ENCODE peak calls at places on chromosome X, in four cellular contexts. One of them, this sample, is unnamed.

GRCh38 chrX:85851418-85851817 is 195.9 kb downstream of the CHM start:
- DNase-seq in retina: no peak
- DNase-seq in naive thymus-derived CD4-positive, alpha-beta T cell: no peak
- DNase-seq in ELR: peak
- DNase-seq in this sample: no peak

GRCh38 chrX:31132803-31133202 is 61.0 kb upstream of the FTHL17 start:
- DNase-seq in naive thymus-derived CD4-positive, alpha-beta T cell: no peak
- DNase-seq in retina: no peak
- DNase-seq in ELR: no peak
- DNase-seq in this sample: no peak

GRCh38 chrX:16643160-16643559 is 6.8 kb upstream of the S100G start:
- DNase-seq in ELR: peak
- DNase-seq in naive thymus-derived CD4-positive, alpha-beta T cell: no peak
- DNase-seq in retina: no peak
- DNase-seq in this sample: no peak

GRCh38 chrX:77527233-77528001 is 80.2 kb downstream of the FGF16 start:
- DNase-seq in naive thymus-derived CD4-positive, alpha-beta T cell: no peak
- DNase-seq in ELR: no peak
- DNase-seq in retina: peak
- DNase-seq in this sample: no peak

GRCh38 chrX:47623540-47624027 is 3.9 kb upstream of the SYN1 start:
- DNase-seq in ELR: peak
- DNase-seq in naive thymus-derived CD4-positive, alpha-beta T cell: peak
- DNase-seq in retina: peak
- DNase-seq in this sample: peak

GRCh38 chrX:30649859-30650258 is 3.4 kb upstream of the GK start:
- DNase-seq in retina: no peak
- DNase-seq in naive thymus-derived CD4-positive, alpha-beta T cell: no peak
- DNase-seq in ELR: peak
- DNase-seq in this sample: peak

GRCh38 chrX:155751131-155751530 is 130.0 kb upstream of the VAMP7 start:
- DNase-seq in retina: no peak
- DNase-seq in naive thymus-derived CD4-positive, alpha-beta T cell: no peak
- DNase-seq in ELR: no peak
- DNase-seq in this sample: no peak

GRCh38 chrX:19028560-19028959 is 44.6 kb upstream of the PHKA2 start:
- DNase-seq in ELR: no peak
- DNase-seq in retina: no peak
- DNase-seq in naive thymus-derived CD4-positive, alpha-beta T cell: no peak
- DNase-seq in this sample: no peak

GRCh38 chrX:150983526-150984163 is 510 bp downstream of the HMGB3 start:
- DNase-seq in naive thymus-derived CD4-positive, alpha-beta T cell: no peak
- DNase-seq in ELR: no peak
- DNase-seq in retina: peak
- DNase-seq in this sample: no peak

GRCh38 chrX:129665916-129666644 is 11.3 kb upstream of the APLN start:
- DNase-seq in retina: no peak
- DNase-seq in ELR: peak
- DNase-seq in naive thymus-derived CD4-positive, alpha-beta T cell: no peak
- DNase-seq in this sample: no peak

GRCh38 chrX:102560423-102561068 is 38.8 kb upstream of the ARMCX5 start:
- DNase-seq in naive thymus-derived CD4-positive, alpha-beta T cell: no peak
- DNase-seq in ELR: no peak
- DNase-seq in retina: peak
- DNase-seq in this sample: no peak

GRCh38 chrX:45952030-45952429 is 593.2 kb downstream of the ZNF674 start:
- DNase-seq in naive thymus-derived CD4-positive, alpha-beta T cell: no peak
- DNase-seq in ELR: peak
- DNase-seq in retina: no peak
- DNase-seq in this sample: no peak

GRCh38 chrX:69145714-69146113 is 19.5 kb downstream of the PJA1 start:
- DNase-seq in ELR: no peak
- DNase-seq in naive thymus-derived CD4-positive, alpha-beta T cell: no peak
- DNase-seq in retina: no peak
- DNase-seq in this sample: no peak

GRCh38 chrX:154355776-154356140 is 18.7 kb downstream of the FLNA start:
- DNase-seq in naive thymus-derived CD4-positive, alpha-beta T cell: no peak
- DNase-seq in ELR: no peak
- DNase-seq in retina: no peak
- DNase-seq in this sample: no peak

GRCh38 chrX:13094780-13095425 is 50.5 kb upstream of the FAM9C start:
- DNase-seq in naive thymus-derived CD4-positive, alpha-beta T cell: no peak
- DNase-seq in ELR: no peak
- DNase-seq in retina: no peak
- DNase-seq in this sample: no peak

GRCh38 chrX:136034622-136035021 is 49.4 kb downstream of the SLC9A6 start:
- DNase-seq in naive thymus-derived CD4-positive, alpha-beta T cell: no peak
- DNase-seq in ELR: no peak
- DNase-seq in retina: no peak
- DNase-seq in this sample: no peak

GRCh38 chrX:107684956-107685385 is 56.7 kb downstream of the PRPS1 start:
- DNase-seq in retina: no peak
- DNase-seq in ELR: no peak
- DNase-seq in naive thymus-derived CD4-positive, alpha-beta T cell: no peak
- DNase-seq in this sample: no peak

GRCh38 chrX:10199212-10199611 is 42.4 kb downstream of the CLCN4 start:
- DNase-seq in naive thymus-derived CD4-positive, alpha-beta T cell: no peak
- DNase-seq in ELR: peak
- DNase-seq in retina: no peak
- DNase-seq in this sample: no peak

GRCh38 chrX:132207996-132208395 is 11.3 kb downstream of the RAP2C start:
- DNase-seq in naive thymus-derived CD4-positive, alpha-beta T cell: no peak
- DNase-seq in ELR: no peak
- DNase-seq in retina: no peak
- DNase-seq in this sample: no peak

GRCh38 chrX:16882702-16883486 is 12.7 kb upstream of the RBBP7 start:
- DNase-seq in naive thymus-derived CD4-positive, alpha-beta T cell: peak
- DNase-seq in ELR: peak
- DNase-seq in retina: peak
- DNase-seq in this sample: peak

GRCh38 chrX:41064028-41064427 is 21.2 kb upstream of the USP9X start:
- DNase-seq in retina: no peak
- DNase-seq in naive thymus-derived CD4-positive, alpha-beta T cell: no peak
- DNase-seq in ELR: peak
- DNase-seq in this sample: no peak

GRCh38 chrX:7088968-7089615 is 58.4 kb upstream of the STS start:
- DNase-seq in ELR: no peak
- DNase-seq in naive thymus-derived CD4-positive, alpha-beta T cell: peak
- DNase-seq in retina: no peak
- DNase-seq in this sample: peak

GRCh38 chrX:42530027-42530426 is 247.9 kb downstream of the PPP1R2C start:
- DNase-seq in naive thymus-derived CD4-positive, alpha-beta T cell: no peak
- DNase-seq in retina: no peak
- DNase-seq in ELR: peak
- DNase-seq in this sample: no peak

GRCh38 chrX:41350150-41350975 is 16.4 kb downstream of the DDX3X start:
- DNase-seq in naive thymus-derived CD4-positive, alpha-beta T cell: no peak
- DNase-seq in retina: no peak
- DNase-seq in ELR: peak
- DNase-seq in this sample: no peak

GRCh38 chrX:113305496-113305895 is 464.9 kb upstream of the AMOT start:
- DNase-seq in ELR: peak
- DNase-seq in retina: no peak
- DNase-seq in naive thymus-derived CD4-positive, alpha-beta T cell: no peak
- DNase-seq in this sample: no peak

GRCh38 chrX:149124526-149125108 is 380.5 kb downstream of the IDS start:
- DNase-seq in ELR: no peak
- DNase-seq in retina: no peak
- DNase-seq in naive thymus-derived CD4-positive, alpha-beta T cell: no peak
- DNase-seq in this sample: no peak

GRCh38 chrX:56025872-56026571 is 206.1 kb upstream of the KLF8 start:
- DNase-seq in retina: no peak
- DNase-seq in naive thymus-derived CD4-positive, alpha-beta T cell: no peak
- DNase-seq in ELR: no peak
- DNase-seq in this sample: no peak

GRCh38 chrX:2628751-2629315 is 62.3 kb upstream of the CD99 start:
- DNase-seq in retina: no peak
- DNase-seq in ELR: no peak
- DNase-seq in naive thymus-derived CD4-positive, alpha-beta T cell: peak
- DNase-seq in this sample: peak

GRCh38 chrX:103276581-103277002 is at the start of gene TCEAL5:
- DNase-seq in ELR: no peak
- DNase-seq in retina: peak
- DNase-seq in naive thymus-derived CD4-positive, alpha-beta T cell: no peak
- DNase-seq in this sample: no peak

GRCh38 chrX:56503941-56504673 is 59.3 kb upstream of the UBQLN2 start:
- DNase-seq in retina: no peak
- DNase-seq in naive thymus-derived CD4-positive, alpha-beta T cell: no peak
- DNase-seq in ELR: no peak
- DNase-seq in this sample: no peak

GRCh38 chrX:3175659-3176438 is 134.6 kb downstream of the ARSF start:
- DNase-seq in retina: no peak
- DNase-seq in ELR: peak
- DNase-seq in naive thymus-derived CD4-positive, alpha-beta T cell: no peak
- DNase-seq in this sample: no peak

GRCh38 chrX:107025538-107025937 is 25.5 kb upstream of the MORC4 start:
- DNase-seq in ELR: peak
- DNase-seq in naive thymus-derived CD4-positive, alpha-beta T cell: no peak
- DNase-seq in retina: peak
- DNase-seq in this sample: peak

GRCh38 chrX:87078231-87078630 is 439.4 kb upstream of the KLHL4 start:
- DNase-seq in retina: no peak
- DNase-seq in ELR: no peak
- DNase-seq in naive thymus-derived CD4-positive, alpha-beta T cell: no peak
- DNase-seq in this sample: no peak

GRCh38 chrX:56783996-56784620 is 55.1 kb downstream of the NBDY start:
- DNase-seq in naive thymus-derived CD4-positive, alpha-beta T cell: no peak
- DNase-seq in ELR: no peak
- DNase-seq in retina: no peak
- DNase-seq in this sample: no peak

GRCh38 chrX:150533863-150534262 is 34.6 kb upstream of the MTM1 start:
- DNase-seq in naive thymus-derived CD4-positive, alpha-beta T cell: no peak
- DNase-seq in ELR: peak
- DNase-seq in retina: no peak
- DNase-seq in this sample: no peak

GRCh38 chrX:45553417-45553816 is 352.7 kb upstream of the DIPK2B start:
- DNase-seq in ELR: no peak
- DNase-seq in naive thymus-derived CD4-positive, alpha-beta T cell: no peak
- DNase-seq in retina: no peak
- DNase-seq in this sample: no peak

GRCh38 chrX:10600479-10600878 is 19.9 kb downstream of the MID1 start:
- DNase-seq in ELR: no peak
- DNase-seq in naive thymus-derived CD4-positive, alpha-beta T cell: no peak
- DNase-seq in retina: no peak
- DNase-seq in this sample: no peak

GRCh38 chrX:77076896-77077295 is 370.3 kb upstream of the FGF16 start:
- DNase-seq in naive thymus-derived CD4-positive, alpha-beta T cell: no peak
- DNase-seq in retina: no peak
- DNase-seq in ELR: no peak
- DNase-seq in this sample: no peak

GRCh38 chrX:70553516-70553915 is 108.9 kb downstream of the DLG3 start:
- DNase-seq in ELR: no peak
- DNase-seq in retina: no peak
- DNase-seq in naive thymus-derived CD4-positive, alpha-beta T cell: no peak
- DNase-seq in this sample: no peak

GRCh38 chrX:132821974-132822633 is 136.3 kb downstream of the HS6ST2 start:
- DNase-seq in ELR: no peak
- DNase-seq in naive thymus-derived CD4-positive, alpha-beta T cell: no peak
- DNase-seq in retina: no peak
- DNase-seq in this sample: no peak